ENCODE peak calls at places on chromosomes 1 and 21, in nine cellular contexts. V is T-helper 1 cell, W is pulmonary artery endothelial cell, G is stromal cell of bone marrow, E is ovary, X is HuH-7.5, O is hippocampal formation, B is T-cell, A is keratinocyte. F is an unnamed sample.
A peak's percentile ranks its signal among the peaks of the same experiment; 100 is the strongest.

GRCh38 chr1:247332901-247333361 is 1.3 kb upstream of the ZNF496 start:
- DNase-seq in G (no peak), B (no peak), V (no peak), W (no peak), E (no peak), O (peak; percentile 31), A (no peak), X (no peak), F (peak; percentile 4)

GRCh38 chr1:47444578-47445465 is 7.0 kb downstream of the FOXD2 start:
- DNase-seq in G (no peak), W (no peak), B (no peak), O (no peak), V (no peak), X (no peak), A (no peak), E (no peak), F (no peak)

GRCh38 chr1:160681067-160681890 is 30.3 kb downstream of the CD48 start:
- DNase-seq in X (no peak), B (peak; percentile 90), A (peak; percentile 50), E (peak; percentile 86), G (peak; percentile 11), V (peak; percentile 78), W (no peak), O (no peak), F (peak; percentile 14)

GRCh38 chr1:64197076-64197475 is 6.3 kb upstream of the UBE2U start:
- DNase-seq in E (no peak), X (no peak), W (no peak), O (no peak), G (no peak), V (no peak), A (no peak), B (no peak), F (no peak)

GRCh38 chr1:206441336-206441967 is 28.8 kb upstream of the IKBKE start:
- DNase-seq in B (no peak), G (no peak), O (no peak), W (no peak), V (no peak), A (no peak), E (no peak), X (no peak), F (no peak)

GRCh38 chr1:13583964-13584791 is 546 bp downstream of the PDPN start:
- DNase-seq in O (no peak), E (peak; percentile 80), W (no peak), G (peak; percentile 29), B (no peak), A (no peak), X (no peak), V (no peak), F (no peak)

GRCh38 chr1:29959356-29959755 is 723.0 kb downstream of the PTPRU start:
- DNase-seq in B (no peak), W (no peak), A (no peak), V (no peak), E (no peak), O (no peak), X (no peak), G (no peak), F (no peak)

GRCh38 chr21:15031790-15032357 is 32.9 kb downstream of the NRIP1 start:
- DNase-seq in X (no peak), V (no peak), G (no peak), B (no peak), A (no peak), O (no peak), W (no peak), E (no peak), F (no peak)

GRCh38 chr21:32727478-32727727 is 410 bp downstream of the SYNJ1 start:
- DNase-seq in G (no peak), O (peak; percentile 53), X (no peak), B (no peak), W (no peak), E (no peak), A (no peak), V (no peak), F (no peak)

GRCh38 chr1:175522880-175523279 is 220.5 kb downstream of the TNR start:
- DNase-seq in W (no peak), B (no peak), V (no peak), G (no peak), A (no peak), E (no peak), X (no peak), O (no peak), F (no peak)

GRCh38 chr1:16915627-16915973 is 6.1 kb upstream of the CROCC start:
- DNase-seq in W (no peak), O (peak; percentile 23), E (peak; percentile 50), A (no peak), V (no peak), B (no peak), X (no peak), G (no peak), F (no peak)

GRCh38 chr1:53949023-53949611 is 3.0 kb downstream of the LRRC42 start:
- DNase-seq in O (no peak), B (no peak), V (no peak), G (no peak), W (no peak), A (no peak), E (no peak), X (no peak), F (peak; percentile 42)

GRCh38 chr1:100130552-100131077 is 2.1 kb downstream of the SASS6 start:
- DNase-seq in V (no peak), G (no peak), B (no peak), X (no peak), O (no peak), E (no peak), A (no peak), W (peak; percentile 5), F (peak; percentile 31)

GRCh38 chr1:170048515-170048914 is 26.0 kb downstream of the KIFAP3 start:
- DNase-seq in X (no peak), E (no peak), B (no peak), W (no peak), V (no peak), G (no peak), A (no peak), O (no peak), F (no peak)

GRCh38 chr1:94805912-94806311 is 14.2 kb upstream of the SLC44A3 start:
- DNase-seq in E (peak; percentile 66), A (no peak), W (no peak), O (peak; percentile 49), V (peak; percentile 10), B (peak; percentile 21), G (peak; percentile 27), X (no peak), F (peak; percentile 65)

GRCh38 chr1:171141336-171142051 is 43.6 kb upstream of the FMO2 start:
- DNase-seq in O (no peak), V (no peak), A (no peak), B (no peak), X (no peak), E (no peak), G (peak; percentile 89), W (peak; percentile 57), F (peak; percentile 86)

GRCh38 chr21:32593690-32594089 is 8.4 kb upstream of the TCP10L start:
- DNase-seq in V (no peak), O (no peak), B (no peak), E (no peak), W (no peak), G (no peak), A (no peak), X (no peak), F (no peak)

GRCh38 chr1:194104247-194104844 is 917.9 kb upstream of the B3GALT2 start:
- DNase-seq in V (no peak), G (no peak), E (no peak), O (no peak), W (no peak), B (no peak), A (no peak), X (no peak), F (no peak)

GRCh38 chr1:24441480-24441879 is 25.9 kb downstream of the NIPAL3 start:
- DNase-seq in G (no peak), V (no peak), X (no peak), W (no peak), E (no peak), O (no peak), A (no peak), B (no peak), F (no peak)

GRCh38 chr1:16727190-16728111 is 12.9 kb upstream of the RNU1-4 start:
- DNase-seq in B (no peak), A (peak; percentile 84), W (no peak), O (no peak), V (no peak), G (no peak), E (peak; percentile 52), X (peak; percentile 42), F (no peak)

GRCh38 chr21:33691945-33692594 is 49.8 kb downstream of the ITSN1 start:
- DNase-seq in W (no peak), X (no peak), G (no peak), B (no peak), V (no peak), O (no peak), E (no peak), A (no peak), F (no peak)

GRCh38 chr1:3067671-3068399 is 1.2 kb upstream of the PRDM16 start:
- DNase-seq in G (no peak), O (no peak), W (no peak), B (no peak), A (no peak), V (no peak), X (no peak), E (peak; percentile 47), F (no peak)

GRCh38 chr1:117610036-117610435 is 4.2 kb downstream of the TENT5C start:
- DNase-seq in X (no peak), B (no peak), E (no peak), V (no peak), G (no peak), W (no peak), A (no peak), O (no peak), F (no peak)

GRCh38 chr21:28426545-28426944 is 566.1 kb downstream of the LTN1 start:
- DNase-seq in V (no peak), A (no peak), E (no peak), X (no peak), G (no peak), O (no peak), W (no peak), B (no peak), F (no peak)

GRCh38 chr1:203636306-203636705 is 9.7 kb downstream of the ATP2B4 start:
- DNase-seq in X (no peak), O (no peak), A (no peak), B (no peak), G (peak; percentile 27), V (no peak), W (no peak), E (no peak), F (peak; percentile 68)

GRCh38 chr1:5860277-5860676 is 131.9 kb downstream of the NPHP4 start:
- DNase-seq in X (no peak), A (no peak), O (no peak), B (no peak), V (no peak), W (no peak), G (no peak), E (no peak), F (no peak)

GRCh38 chr1:43539726-43540434 is 9.2 kb downstream of the PTPRF start:
- DNase-seq in E (peak; percentile 8), B (no peak), A (no peak), O (no peak), X (no peak), W (no peak), G (no peak), V (no peak), F (no peak)

GRCh38 chr1:75472971-75473603 is 137.8 kb downstream of the SLC44A5 start:
- DNase-seq in A (no peak), B (no peak), G (peak; percentile 2), V (no peak), W (peak; percentile 33), E (no peak), X (no peak), O (no peak), F (no peak)

GRCh38 chr1:168861421-168862023 is 132.5 kb upstream of the DPT start:
- DNase-seq in E (no peak), O (no peak), B (no peak), G (no peak), W (no peak), V (no peak), X (no peak), A (no peak), F (no peak)

GRCh38 chr1:27033059-27033746 is 20.6 kb upstream of the TENT5B start:
- DNase-seq in B (no peak), O (no peak), A (no peak), E (no peak), W (no peak), G (no peak), X (no peak), V (no peak), F (no peak)

GRCh38 chr1:3610165-3610822 is 1.0 kb downstream of the MEGF6 start:
- DNase-seq in E (no peak), X (no peak), O (no peak), B (no peak), G (no peak), W (no peak), A (no peak), V (no peak), F (no peak)